ENCODE peak calls at places on chromosomes 2 and 18, in seven cellular contexts. F is brain microvascular endothelial cell, B is aorta, D is uterus, Y is NCI-H510A treated with DMSO at 0.1 percent for 48 hours, O is esophagus squamous epithelium, V is upper lobe of right lung. W is an unnamed sample.
A peak's percentile ranks its signal among the peaks of the same experiment; 100 is the strongest.

GRCh38 chr2:219109468-219109867 is 48.7 kb upstream of the IHH start:
- DNase-seq in F (no peak), B (no peak), D (no peak), Y (peak; percentile 10), O (no peak), V (peak; percentile 73), W (no peak)

GRCh38 chr2:145592362-145592761 is 1072.4 kb upstream of the ZEB2 start:
- DNase-seq in F (no peak), B (no peak), D (no peak), Y (no peak), O (no peak), V (no peak), W (no peak)

GRCh38 chr2:234623521-234623991 is 126.7 kb upstream of the ARL4C start:
- DNase-seq in F (no peak), B (no peak), D (no peak), Y (no peak), O (no peak), V (no peak), W (no peak)

GRCh38 chr2:156110890-156111289 is 221.6 kb downstream of the NR4A2 start:
- DNase-seq in F (no peak), B (no peak), D (no peak), Y (no peak), O (no peak), V (no peak), W (no peak)

GRCh38 chr2:3041246-3041645 is 336.4 kb downstream of the EIPR1 start:
- DNase-seq in F (no peak), B (no peak), D (no peak), Y (no peak), O (no peak), V (no peak), W (no peak)

GRCh38 chr18:37574113-37574512 is 8.5 kb upstream of the CELF4 start:
- DNase-seq in F (no peak), B (no peak), D (no peak), Y (no peak), O (no peak), V (no peak), W (no peak)

GRCh38 chr2:217929757-217930707 is 72.8 kb downstream of the TNS1 start:
- DNase-seq in F (no peak), B (no peak), D (peak; percentile 82), Y (peak; percentile 71), O (no peak), V (no peak), W (peak; percentile 95)

GRCh38 chr2:205771063-205771462 is 88.8 kb downstream of the NRP2 start:
- DNase-seq in F (no peak), B (no peak), D (no peak), Y (no peak), O (no peak), V (no peak), W (no peak)

GRCh38 chr2:238863231-238863630 is 15.3 kb downstream of the TWIST2 start:
- DNase-seq in F (no peak), B (no peak), D (no peak), Y (no peak), O (no peak), V (no peak), W (no peak)

GRCh38 chr18:78637442-78638402 is 341.9 kb upstream of the SALL3 start:
- DNase-seq in F (no peak), B (no peak), D (no peak), Y (no peak), O (no peak), V (no peak), W (no peak)

GRCh38 chr2:241593271-241593670 is 34.7 kb downstream of the BOK start:
- DNase-seq in F (no peak), B (peak; percentile 54), D (no peak), Y (no peak), O (no peak), V (no peak), W (no peak)

GRCh38 chr2:60442608-60443007 is 110.8 kb downstream of the BCL11A start:
- DNase-seq in F (no peak), B (no peak), D (no peak), Y (no peak), O (no peak), V (no peak), W (no peak)

GRCh38 chr2:232889876-232890401 is 19.9 kb downstream of the SNORC start:
- DNase-seq in F (no peak), B (no peak), D (no peak), Y (no peak), O (no peak), V (peak; percentile 52), W (no peak)

GRCh38 chr2:240640939-240641338 is 15.7 kb downstream of the GPR35 start:
- DNase-seq in F (no peak), B (peak; percentile 76), D (no peak), Y (peak; percentile 55), O (no peak), V (peak; percentile 72), W (peak; percentile 59)

GRCh38 chr2:158088093-158088492 is 13.6 kb upstream of the UPP2 start:
- DNase-seq in F (no peak), B (no peak), D (no peak), Y (no peak), O (no peak), V (no peak), W (no peak)

GRCh38 chr2:55175254-55176093 is 56.6 kb downstream of the CLHC1 start:
- DNase-seq in F (no peak), B (no peak), D (no peak), Y (peak; percentile 84), O (no peak), V (no peak), W (no peak)

GRCh38 chr2:162058973-162059668 is 14.9 kb downstream of the DPP4 start:
- DNase-seq in F (no peak), B (no peak), D (no peak), Y (peak; percentile 34), O (no peak), V (no peak), W (no peak)

W was measured in sigmoid colon.